ENCODE peak calls at places on chromosomes 1 and 21, in four cellular contexts. C, J, D and G are unnamed samples.
A peak's percentile ranks its signal among the peaks of the same experiment; 100 is the strongest.

GRCh38 chr1:39173119-39173994 is 31.1 kb upstream of the MACF1 start:
- DNase-seq in C (no peak), J (no peak), D (no peak), G (no peak)

GRCh38 chr1:58785424-58786058 is 1.7 kb upstream of the JUN start:
- DNase-seq in C (peak; percentile 81), J (peak; percentile 58), D (peak; percentile 79), G (no peak)

GRCh38 chr1:150578278-150579109 is 916 bp downstream of the MCL1 start:
- DNase-seq in C (peak; percentile 71), J (peak; percentile 48), D (peak; percentile 80), G (peak; percentile 49)

GRCh38 chr21:34352556-34352955 is 11.2 kb upstream of the KCNE2 start:
- DNase-seq in C (no peak), J (no peak), D (no peak), G (no peak)

GRCh38 chr1:230148768-230149469 is 81.9 kb downstream of the GALNT2 start:
- DNase-seq in C (no peak), J (no peak), D (no peak), G (no peak)

GRCh38 chr1:29821605-29822004 is 585.3 kb downstream of the PTPRU start:
- DNase-seq in C (no peak), J (no peak), D (no peak), G (no peak)

GRCh38 chr1:31957701-31958674 is 19.8 kb upstream of the PTP4A2 start:
- DNase-seq in C (no peak), J (no peak), D (no peak), G (no peak)

GRCh38 chr1:234980224-234980656 is 148.4 kb downstream of the TOMM20 start:
- DNase-seq in C (no peak), J (no peak), D (no peak), G (no peak)

GRCh38 chr1:112818990-112819689 is 104.0 kb upstream of the PPM1J start:
- DNase-seq in C (peak; percentile 42), J (no peak), D (no peak), G (no peak)

GRCh38 chr21:38597436-38597835 is 99.2 kb upstream of the ERG start:
- DNase-seq in C (no peak), J (no peak), D (no peak), G (no peak)

GRCh38 chr1:210062033-210062432 is 124.0 kb downstream of the SYT14 start:
- DNase-seq in C (no peak), J (no peak), D (no peak), G (no peak)

GRCh38 chr1:94982403-94982802 is 55.5 kb upstream of the CNN3 start:
- DNase-seq in C (no peak), J (no peak), D (no peak), G (no peak)

GRCh38 chr1:223837206-223837605 is 8.5 kb downstream of the TP53BP2 start:
- DNase-seq in C (no peak), J (no peak), D (no peak), G (no peak)

GRCh38 chr1:64922336-64922735 is 44.0 kb downstream of the JAK1 start:
- DNase-seq in C (no peak), J (no peak), D (no peak), G (no peak)

GRCh38 chr1:63074321-63074720 is 248.0 kb upstream of the FOXD3 start:
- DNase-seq in C (no peak), J (no peak), D (no peak), G (no peak)

GRCh38 chr1:202007703-202008489 is 2.5 kb upstream of the ELF3 start:
- DNase-seq in C (no peak), J (no peak), D (peak; percentile 90), G (no peak)

GRCh38 chr1:165560834-165561233 is 17.0 kb downstream of the LRRC52 start:
- DNase-seq in C (peak; percentile 53), J (no peak), D (no peak), G (peak; percentile 49)

GRCh38 chr1:94336991-94337390 is 81.2 kb upstream of the ABCD3 start:
- DNase-seq in C (no peak), J (no peak), D (no peak), G (no peak)

GRCh38 chr1:102838016-102838415 is 270.3 kb downstream of the COL11A1 start:
- DNase-seq in C (no peak), J (no peak), D (no peak), G (no peak)

GRCh38 chr1:199546323-199546722 is 481.2 kb upstream of the NR5A2 start:
- DNase-seq in C (no peak), J (no peak), D (no peak), G (no peak)

GRCh38 chr1:153505576-153505975 is 30.2 kb downstream of the S100A6 start:
- DNase-seq in C (no peak), J (no peak), D (no peak), G (no peak)

GRCh38 chr1:156992215-156992614 is 53.3 kb downstream of the ARHGEF11 start:
- DNase-seq in C (no peak), J (no peak), D (no peak), G (no peak)

GRCh38 chr1:156993426-156994147 is 52.0 kb downstream of the ARHGEF11 start:
- DNase-seq in C (no peak), J (no peak), D (no peak), G (no peak)

GRCh38 chr1:156987715-156988114 is 57.8 kb downstream of the ARHGEF11 start:
- DNase-seq in C (no peak), J (no peak), D (no peak), G (no peak)
- H3K4me3 ChIP-seq in C (no peak overlapping the region), J (no peak overlapping the region), D (no peak overlapping the region), G (no peak overlapping the region)

DNA sequence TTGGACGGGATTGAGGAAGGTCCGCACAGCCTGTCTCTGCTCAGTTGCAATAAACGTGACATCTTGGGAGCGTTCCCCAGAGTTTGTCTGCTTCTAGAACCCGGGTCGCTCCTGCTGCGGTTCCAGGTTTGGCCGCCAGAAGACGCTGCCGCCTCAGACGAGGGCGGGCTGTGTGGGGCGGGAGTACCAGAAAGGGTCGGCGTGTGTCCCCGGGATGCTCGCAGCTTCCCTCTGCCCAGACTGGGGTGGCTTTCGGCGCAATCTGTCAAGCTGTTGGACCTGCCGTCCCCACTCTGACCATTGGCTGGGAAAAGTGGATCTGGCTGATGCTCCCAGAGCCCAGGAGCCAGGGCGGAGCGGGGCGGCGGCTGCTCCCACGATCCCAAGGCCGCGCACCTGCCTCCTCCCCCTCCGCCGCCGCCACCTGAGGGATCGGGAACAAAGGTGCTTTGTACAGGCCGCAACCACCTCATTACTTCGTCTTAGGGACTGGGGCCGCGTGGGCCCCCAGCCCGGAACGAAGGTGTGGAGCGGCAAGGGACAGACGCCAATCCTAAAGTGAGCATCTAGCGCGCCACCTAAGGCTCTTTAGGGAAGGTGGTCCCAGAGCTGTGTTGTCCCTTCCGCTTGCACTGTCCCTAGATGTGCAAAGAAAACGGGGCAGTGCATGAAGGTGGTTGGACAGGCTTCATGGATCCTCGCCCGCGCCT is 683 bp upstream of the EFNA4 start:
- DNase-seq in C (no peak), J (peak; percentile 46), D (peak; percentile 83), G (peak; percentile 74)
- TF ChIP-seq CTCF in C (peak; percentile 71), J (peak; percentile 62), D (peak; percentile 83), G (peak; percentile 50)

GRCh38 chr1:169708633-169709032 is 2.8 kb downstream of the SELL start:
- DNase-seq in C (no peak), J (no peak), D (no peak), G (no peak)

GRCh38 chr1:169707917-169708604 is 3.4 kb downstream of the SELL start:
- DNase-seq in C (no peak), J (no peak), D (no peak), G (no peak)

GRCh38 chr1:169712309-169712631 is 850 bp upstream of the SELL start:
- DNase-seq in C (no peak), J (no peak), D (no peak), G (no peak)

GRCh38 chr1:169711469-169712308 is at the start of gene SELL:
- DNase-seq in C (peak; percentile 52), J (peak; percentile 7), D (peak; percentile 32), G (peak; percentile 37)
- H3K4me3 ChIP-seq in C (no peak within 1 kb of the TSS), J (peak within 1 kb of the TSS; percentile 31), D (no peak within 1 kb of the TSS), G (no peak within 1 kb of the TSS)

GRCh38 chr21:29085106-29085752 is 11.8 kb upstream of the CCT8 start:
- DNase-seq in C (no peak), J (no peak), D (no peak), G (no peak)

GRCh38 chr21:29096619-29097018 is 23.2 kb upstream of the CCT8 start:
- DNase-seq in C (no peak), J (no peak), D (no peak), G (no peak)

GRCh38 chr21:29092102-29092959 is 18.9 kb upstream of the CCT8 start:
- DNase-seq in C (no peak), J (no peak), D (no peak), G (no peak)

GRCh38 chr21:29095203-29095602 is 21.8 kb upstream of the CCT8 start:
- DNase-seq in C (no peak), J (no peak), D (no peak), G (no peak)

DNA sequence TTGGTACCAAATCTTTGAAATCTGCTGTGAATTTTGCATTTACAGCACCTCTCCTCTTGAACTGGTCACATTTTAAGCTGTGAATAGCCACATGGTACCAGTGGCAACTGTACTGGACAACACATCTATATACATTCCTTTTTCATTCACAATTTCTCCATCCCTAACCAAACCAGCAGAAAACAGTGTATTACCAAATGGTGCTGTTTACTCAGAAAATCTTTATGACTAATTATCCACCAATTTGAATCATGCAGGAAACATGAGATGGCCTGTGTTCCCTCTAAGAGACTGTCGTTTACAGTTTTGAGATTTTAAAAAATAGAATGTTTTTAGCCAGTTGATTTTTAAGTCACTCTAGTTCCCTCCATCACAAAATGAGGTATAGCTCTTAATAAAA is 17.6 kb upstream of the CCT8 start:
- DNase-seq in C (no peak), J (no peak), D (no peak), G (no peak)
- TF ChIP-seq CTCF in C (no peak), J (no peak), D (no peak), G (no peak)

GRCh38 chr1:74467786-74468377 is 44.5 kb downstream of the LRRC53 start:
- DNase-seq in C (no peak), J (no peak), D (no peak), G (no peak)
- H3K4me3 ChIP-seq in C (no peak overlapping the region), J (no peak overlapping the region), D (no peak overlapping the region), G (no peak overlapping the region)

DNA sequence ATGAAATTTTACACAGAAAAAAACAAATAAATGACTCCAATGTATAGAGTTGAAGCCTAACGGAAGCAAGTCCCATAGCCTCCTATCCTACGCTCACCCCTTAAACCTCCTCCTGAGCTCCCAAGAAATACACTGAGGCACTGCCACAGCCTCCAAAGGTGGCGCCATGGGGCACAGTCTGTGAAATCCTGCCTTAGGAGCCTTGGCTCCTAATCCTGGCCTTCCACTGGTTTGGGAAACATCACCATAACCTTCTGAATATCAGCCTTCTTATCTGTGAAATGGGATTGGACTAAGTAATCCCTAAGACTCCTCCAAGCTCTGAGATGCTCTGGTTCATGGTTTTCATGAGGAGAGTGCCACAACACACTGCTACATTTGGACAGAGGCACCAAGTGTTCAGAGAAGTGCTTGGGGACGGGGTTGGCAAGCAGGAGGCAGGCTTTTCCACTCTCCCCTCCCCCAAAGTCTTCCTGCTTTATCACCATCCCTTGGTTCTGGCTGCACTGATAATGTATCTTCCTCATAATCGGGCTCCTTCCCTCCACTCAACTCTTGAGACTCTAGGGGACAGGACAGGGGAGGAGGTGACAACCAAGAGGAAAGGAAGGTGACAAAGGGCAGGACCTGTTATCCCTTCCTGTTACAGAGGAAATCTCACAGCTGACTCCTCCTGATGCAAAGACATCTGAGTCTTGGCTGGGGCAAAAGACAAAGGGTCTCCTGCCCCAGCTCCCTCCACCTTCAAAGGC is 2.7 kb downstream of the SLAMF7 start:
- DNase-seq in C (no peak), J (no peak), D (no peak), G (no peak)
- TF ChIP-seq CTCF in C (no peak), J (no peak), D (no peak), G (no peak)